ENCODE peak calls at places on chromosomes 11 and 22, in eight cellular contexts. One of them, this sample, is unnamed.

GRCh38 chr11:34644669-34645406 is 23.9 kb downstream of the EHF start:
- DNase-seq in H1: no peak
- DNase-seq in SK-N-MC: no peak
- DNase-seq in fibroblast of mammary gland: peak
- DNase-seq in activated effector memory CD4-positive, alpha-beta T cell treated with anti-CD3 and anti-CD28 coated beads, Interleukin-2, amount 50 U/mL, for 16 hours: no peak
- DNase-seq in stimulated activated CD4-positive, alpha-beta T cell treated with anti-CD3 and anti-CD28 coated beads, Interleukin-1b, Interleukin-23, amount 100 ng/mL, for 24 hours: no peak
- DNase-seq in ELR: peak
- DNase-seq in HCT116: no peak
- DNase-seq in this sample: no peak

GRCh38 chr11:34165786-34166557 is 60.5 kb downstream of the NAT10 start:
- DNase-seq in ELR: no peak
- DNase-seq in stimulated activated CD4-positive, alpha-beta T cell treated with anti-CD3 and anti-CD28 coated beads, Interleukin-1b, Interleukin-23, amount 100 ng/mL, for 24 hours: no peak
- DNase-seq in activated effector memory CD4-positive, alpha-beta T cell treated with anti-CD3 and anti-CD28 coated beads, Interleukin-2, amount 50 U/mL, for 16 hours: no peak
- DNase-seq in fibroblast of mammary gland: peak
- DNase-seq in HCT116: no peak
- DNase-seq in H1: no peak
- DNase-seq in SK-N-MC: no peak
- DNase-seq in this sample: no peak

GRCh38 chr11:63775221-63775620 is 6.6 kb upstream of the ZFTA start:
- DNase-seq in H1: no peak
- DNase-seq in SK-N-MC: no peak
- DNase-seq in activated effector memory CD4-positive, alpha-beta T cell treated with anti-CD3 and anti-CD28 coated beads, Interleukin-2, amount 50 U/mL, for 16 hours: no peak
- DNase-seq in fibroblast of mammary gland: no peak
- DNase-seq in ELR: no peak
- DNase-seq in HCT116: no peak
- DNase-seq in stimulated activated CD4-positive, alpha-beta T cell treated with anti-CD3 and anti-CD28 coated beads, Interleukin-1b, Interleukin-23, amount 100 ng/mL, for 24 hours: no peak
- DNase-seq in this sample: no peak

GRCh38 chr22:20238567-20239062 is 29.5 kb downstream of the RTN4R start:
- DNase-seq in fibroblast of mammary gland: peak
- DNase-seq in SK-N-MC: no peak
- DNase-seq in HCT116: peak
- DNase-seq in activated effector memory CD4-positive, alpha-beta T cell treated with anti-CD3 and anti-CD28 coated beads, Interleukin-2, amount 50 U/mL, for 16 hours: peak
- DNase-seq in H1: peak
- DNase-seq in stimulated activated CD4-positive, alpha-beta T cell treated with anti-CD3 and anti-CD28 coated beads, Interleukin-1b, Interleukin-23, amount 100 ng/mL, for 24 hours: no peak
- DNase-seq in ELR: peak
- DNase-seq in this sample: peak

GRCh38 chr11:102757823-102758549 is 22.4 kb downstream of the MMP10 start:
- DNase-seq in ELR: peak
- DNase-seq in stimulated activated CD4-positive, alpha-beta T cell treated with anti-CD3 and anti-CD28 coated beads, Interleukin-1b, Interleukin-23, amount 100 ng/mL, for 24 hours: no peak
- DNase-seq in HCT116: no peak
- DNase-seq in SK-N-MC: no peak
- DNase-seq in H1: no peak
- DNase-seq in fibroblast of mammary gland: peak
- DNase-seq in activated effector memory CD4-positive, alpha-beta T cell treated with anti-CD3 and anti-CD28 coated beads, Interleukin-2, amount 50 U/mL, for 16 hours: no peak
- DNase-seq in this sample: no peak

GRCh38 chr11:20627026-20627425 is 27.6 kb downstream of the SLC6A5 start:
- DNase-seq in activated effector memory CD4-positive, alpha-beta T cell treated with anti-CD3 and anti-CD28 coated beads, Interleukin-2, amount 50 U/mL, for 16 hours: no peak
- DNase-seq in stimulated activated CD4-positive, alpha-beta T cell treated with anti-CD3 and anti-CD28 coated beads, Interleukin-1b, Interleukin-23, amount 100 ng/mL, for 24 hours: no peak
- DNase-seq in HCT116: no peak
- DNase-seq in H1: no peak
- DNase-seq in ELR: no peak
- DNase-seq in SK-N-MC: no peak
- DNase-seq in fibroblast of mammary gland: no peak
- DNase-seq in this sample: no peak

GRCh38 chr11:10497371-10498021 is 42.4 kb downstream of the AMPD3 start:
- DNase-seq in fibroblast of mammary gland: no peak
- DNase-seq in stimulated activated CD4-positive, alpha-beta T cell treated with anti-CD3 and anti-CD28 coated beads, Interleukin-1b, Interleukin-23, amount 100 ng/mL, for 24 hours: no peak
- DNase-seq in H1: no peak
- DNase-seq in ELR: no peak
- DNase-seq in SK-N-MC: no peak
- DNase-seq in activated effector memory CD4-positive, alpha-beta T cell treated with anti-CD3 and anti-CD28 coated beads, Interleukin-2, amount 50 U/mL, for 16 hours: no peak
- DNase-seq in HCT116: no peak
- DNase-seq in this sample: no peak

GRCh38 chr11:14253437-14253836 is 105.5 kb downstream of the RRAS2 start:
- DNase-seq in ELR: no peak
- DNase-seq in HCT116: no peak
- DNase-seq in H1: no peak
- DNase-seq in stimulated activated CD4-positive, alpha-beta T cell treated with anti-CD3 and anti-CD28 coated beads, Interleukin-1b, Interleukin-23, amount 100 ng/mL, for 24 hours: no peak
- DNase-seq in fibroblast of mammary gland: no peak
- DNase-seq in SK-N-MC: no peak
- DNase-seq in activated effector memory CD4-positive, alpha-beta T cell treated with anti-CD3 and anti-CD28 coated beads, Interleukin-2, amount 50 U/mL, for 16 hours: no peak
- DNase-seq in this sample: no peak

GRCh38 chr11:23903044-23903704 is 593.7 kb upstream of the LUZP2 start:
- DNase-seq in fibroblast of mammary gland: peak
- DNase-seq in ELR: peak
- DNase-seq in HCT116: no peak
- DNase-seq in activated effector memory CD4-positive, alpha-beta T cell treated with anti-CD3 and anti-CD28 coated beads, Interleukin-2, amount 50 U/mL, for 16 hours: no peak
- DNase-seq in H1: no peak
- DNase-seq in SK-N-MC: no peak
- DNase-seq in stimulated activated CD4-positive, alpha-beta T cell treated with anti-CD3 and anti-CD28 coated beads, Interleukin-1b, Interleukin-23, amount 100 ng/mL, for 24 hours: no peak
- DNase-seq in this sample: no peak

GRCh38 chr11:115148101-115148500 is 356.1 kb downstream of the CADM1 start:
- DNase-seq in fibroblast of mammary gland: no peak
- DNase-seq in stimulated activated CD4-positive, alpha-beta T cell treated with anti-CD3 and anti-CD28 coated beads, Interleukin-1b, Interleukin-23, amount 100 ng/mL, for 24 hours: no peak
- DNase-seq in SK-N-MC: no peak
- DNase-seq in ELR: no peak
- DNase-seq in activated effector memory CD4-positive, alpha-beta T cell treated with anti-CD3 and anti-CD28 coated beads, Interleukin-2, amount 50 U/mL, for 16 hours: no peak
- DNase-seq in HCT116: no peak
- DNase-seq in H1: no peak
- DNase-seq in this sample: no peak

GRCh38 chr22:47734511-47734910 is 972.1 kb downstream of the TBC1D22A start:
- DNase-seq in SK-N-MC: no peak
- DNase-seq in fibroblast of mammary gland: no peak
- DNase-seq in ELR: no peak
- DNase-seq in activated effector memory CD4-positive, alpha-beta T cell treated with anti-CD3 and anti-CD28 coated beads, Interleukin-2, amount 50 U/mL, for 16 hours: no peak
- DNase-seq in H1: no peak
- DNase-seq in stimulated activated CD4-positive, alpha-beta T cell treated with anti-CD3 and anti-CD28 coated beads, Interleukin-1b, Interleukin-23, amount 100 ng/mL, for 24 hours: no peak
- DNase-seq in HCT116: no peak
- DNase-seq in this sample: no peak

GRCh38 chr11:129453293-129453721 is 77.7 kb downstream of the BARX2 start:
- DNase-seq in SK-N-MC: no peak
- DNase-seq in ELR: no peak
- DNase-seq in fibroblast of mammary gland: no peak
- DNase-seq in stimulated activated CD4-positive, alpha-beta T cell treated with anti-CD3 and anti-CD28 coated beads, Interleukin-1b, Interleukin-23, amount 100 ng/mL, for 24 hours: no peak
- DNase-seq in HCT116: no peak
- DNase-seq in H1: no peak
- DNase-seq in activated effector memory CD4-positive, alpha-beta T cell treated with anti-CD3 and anti-CD28 coated beads, Interleukin-2, amount 50 U/mL, for 16 hours: no peak
- DNase-seq in this sample: no peak

GRCh38 chr22:35685731-35686130 is 31.9 kb upstream of the APOL5 start:
- DNase-seq in stimulated activated CD4-positive, alpha-beta T cell treated with anti-CD3 and anti-CD28 coated beads, Interleukin-1b, Interleukin-23, amount 100 ng/mL, for 24 hours: no peak
- DNase-seq in ELR: peak
- DNase-seq in fibroblast of mammary gland: peak
- DNase-seq in SK-N-MC: no peak
- DNase-seq in HCT116: no peak
- DNase-seq in H1: no peak
- DNase-seq in activated effector memory CD4-positive, alpha-beta T cell treated with anti-CD3 and anti-CD28 coated beads, Interleukin-2, amount 50 U/mL, for 16 hours: no peak
- DNase-seq in this sample: no peak

GRCh38 chr11:134236834-134237556 is 12.5 kb downstream of the VPS26B start:
- DNase-seq in HCT116: no peak
- DNase-seq in stimulated activated CD4-positive, alpha-beta T cell treated with anti-CD3 and anti-CD28 coated beads, Interleukin-1b, Interleukin-23, amount 100 ng/mL, for 24 hours: no peak
- DNase-seq in ELR: peak
- DNase-seq in SK-N-MC: no peak
- DNase-seq in activated effector memory CD4-positive, alpha-beta T cell treated with anti-CD3 and anti-CD28 coated beads, Interleukin-2, amount 50 U/mL, for 16 hours: no peak
- DNase-seq in fibroblast of mammary gland: no peak
- DNase-seq in H1: no peak
- DNase-seq in this sample: no peak

GRCh38 chr22:24696551-24697001 is 77.9 kb downstream of the PIWIL3 start:
- DNase-seq in stimulated activated CD4-positive, alpha-beta T cell treated with anti-CD3 and anti-CD28 coated beads, Interleukin-1b, Interleukin-23, amount 100 ng/mL, for 24 hours: no peak
- DNase-seq in HCT116: no peak
- DNase-seq in fibroblast of mammary gland: no peak
- DNase-seq in activated effector memory CD4-positive, alpha-beta T cell treated with anti-CD3 and anti-CD28 coated beads, Interleukin-2, amount 50 U/mL, for 16 hours: no peak
- DNase-seq in SK-N-MC: no peak
- DNase-seq in H1: no peak
- DNase-seq in ELR: no peak
- DNase-seq in this sample: no peak

GRCh38 chr11:66933508-66933907 is 24.7 kb downstream of the PC start:
- DNase-seq in H1: no peak
- DNase-seq in stimulated activated CD4-positive, alpha-beta T cell treated with anti-CD3 and anti-CD28 coated beads, Interleukin-1b, Interleukin-23, amount 100 ng/mL, for 24 hours: no peak
- DNase-seq in fibroblast of mammary gland: no peak
- DNase-seq in HCT116: no peak
- DNase-seq in activated effector memory CD4-positive, alpha-beta T cell treated with anti-CD3 and anti-CD28 coated beads, Interleukin-2, amount 50 U/mL, for 16 hours: no peak
- DNase-seq in SK-N-MC: no peak
- DNase-seq in ELR: no peak
- DNase-seq in this sample: no peak

GRCh38 chr11:122863704-122864326 is 18.7 kb upstream of the JHY start:
- DNase-seq in HCT116: peak
- DNase-seq in stimulated activated CD4-positive, alpha-beta T cell treated with anti-CD3 and anti-CD28 coated beads, Interleukin-1b, Interleukin-23, amount 100 ng/mL, for 24 hours: no peak
- DNase-seq in ELR: peak
- DNase-seq in activated effector memory CD4-positive, alpha-beta T cell treated with anti-CD3 and anti-CD28 coated beads, Interleukin-2, amount 50 U/mL, for 16 hours: peak
- DNase-seq in fibroblast of mammary gland: peak
- DNase-seq in H1: no peak
- DNase-seq in SK-N-MC: peak
- DNase-seq in this sample: no peak

GRCh38 chr11:134331565-134332188 is at the start of gene GLB1L2:
- DNase-seq in H1: no peak
- DNase-seq in HCT116: peak
- DNase-seq in activated effector memory CD4-positive, alpha-beta T cell treated with anti-CD3 and anti-CD28 coated beads, Interleukin-2, amount 50 U/mL, for 16 hours: peak
- DNase-seq in SK-N-MC: no peak
- DNase-seq in fibroblast of mammary gland: peak
- DNase-seq in ELR: no peak
- DNase-seq in stimulated activated CD4-positive, alpha-beta T cell treated with anti-CD3 and anti-CD28 coated beads, Interleukin-1b, Interleukin-23, amount 100 ng/mL, for 24 hours: peak
- DNase-seq in this sample: peak

GRCh38 chr22:21015051-21016006 is at the start of gene P2RX6:
- DNase-seq in ELR: peak
- DNase-seq in stimulated activated CD4-positive, alpha-beta T cell treated with anti-CD3 and anti-CD28 coated beads, Interleukin-1b, Interleukin-23, amount 100 ng/mL, for 24 hours: no peak
- DNase-seq in activated effector memory CD4-positive, alpha-beta T cell treated with anti-CD3 and anti-CD28 coated beads, Interleukin-2, amount 50 U/mL, for 16 hours: no peak
- DNase-seq in fibroblast of mammary gland: peak
- DNase-seq in HCT116: no peak
- DNase-seq in SK-N-MC: no peak
- DNase-seq in H1: no peak
- DNase-seq in this sample: no peak

GRCh38 chr22:46638601-46639431 is 18.6 kb downstream of the GRAMD4 start:
- DNase-seq in fibroblast of mammary gland: peak
- DNase-seq in ELR: no peak
- DNase-seq in H1: no peak
- DNase-seq in HCT116: no peak
- DNase-seq in activated effector memory CD4-positive, alpha-beta T cell treated with anti-CD3 and anti-CD28 coated beads, Interleukin-2, amount 50 U/mL, for 16 hours: no peak
- DNase-seq in SK-N-MC: no peak
- DNase-seq in stimulated activated CD4-positive, alpha-beta T cell treated with anti-CD3 and anti-CD28 coated beads, Interleukin-1b, Interleukin-23, amount 100 ng/mL, for 24 hours: no peak
- DNase-seq in this sample: no peak

GRCh38 chr22:29435236-29435635 is 3.1 kb upstream of the RFPL1 start:
- DNase-seq in SK-N-MC: no peak
- DNase-seq in H1: no peak
- DNase-seq in stimulated activated CD4-positive, alpha-beta T cell treated with anti-CD3 and anti-CD28 coated beads, Interleukin-1b, Interleukin-23, amount 100 ng/mL, for 24 hours: no peak
- DNase-seq in ELR: no peak
- DNase-seq in activated effector memory CD4-positive, alpha-beta T cell treated with anti-CD3 and anti-CD28 coated beads, Interleukin-2, amount 50 U/mL, for 16 hours: no peak
- DNase-seq in fibroblast of mammary gland: peak
- DNase-seq in HCT116: no peak
- DNase-seq in this sample: no peak

This sample was measured in anterior cingulate cortex.